ENCODE peak calls at places on chromosomes 4 and X, in ten cellular contexts. A, F, Y, K, S, U, M, R, X and Z are unnamed samples.

GRCh38 chr4:10096976-10097330 is 19.6 kb downstream of the WDR1 start:
- DNase-seq in A (no peak), F (no peak), Y (no peak), K (no peak), S (no peak), U (no peak), M (no peak), R (no peak), X (no peak), Z (no peak)

GRCh38 chr4:159884989-159885388 is 782.1 kb downstream of the RAPGEF2 start:
- DNase-seq in A (no peak), F (no peak), Y (no peak), K (no peak), S (no peak), U (no peak), M (no peak), R (no peak), X (no peak), Z (no peak)

GRCh38 chr4:159937595-159937994 is 834.7 kb downstream of the RAPGEF2 start:
- DNase-seq in A (no peak), F (no peak), Y (peak; percentile 22), K (no peak), S (no peak), U (no peak), M (no peak), R (no peak), X (no peak), Z (no peak)

GRCh38 chr4:171857302-171858005 is 44.2 kb downstream of the GALNTL6 start:
- DNase-seq in A (no peak), F (no peak), Y (no peak), K (no peak), S (no peak), U (no peak), M (no peak), R (no peak), X (no peak), Z (no peak)

GRCh38 chr4:174037049-174037448 is 246.4 kb downstream of the FBXO8 start:
- DNase-seq in A (no peak), F (no peak), Y (no peak), K (no peak), S (no peak), U (peak; percentile 32), M (no peak), R (no peak), X (no peak), Z (no peak)

GRCh38 chr4:167238226-167238625 is 3.9 kb upstream of the SPOCK3 start:
- DNase-seq in A (no peak), F (no peak), Y (no peak), K (no peak), S (no peak), U (no peak), M (no peak), R (no peak), X (no peak), Z (no peak)

GRCh38 chr4:189341881-189342280 is 598.8 kb upstream of the FRG1 start:
- DNase-seq in A (no peak), F (no peak), Y (no peak), K (no peak), S (no peak), U (no peak), M (no peak), R (no peak), X (no peak), Z (no peak)

GRCh38 chr4:184453402-184454160 is 20.8 kb downstream of the IRF2 start:
- DNase-seq in A (no peak), F (peak; percentile 88), Y (peak; percentile 88), K (no peak), S (no peak), U (no peak), M (peak; percentile 11), R (no peak), X (peak; percentile 86), Z (peak; percentile 69)

GRCh38 chrX:41600266-41600665 is 88.5 kb upstream of the GPR34 start:
- DNase-seq in A (no peak), F (peak; percentile 88), Y (peak; percentile 24), K (no peak), S (no peak), U (no peak), M (no peak), R (no peak), X (peak; percentile 60), Z (peak; percentile 3)

GRCh38 chr4:6362896-6363295 is 93.2 kb downstream of the WFS1 start:
- DNase-seq in A (no peak), F (peak; percentile 48), Y (peak; percentile 42), K (no peak), S (no peak), U (no peak), M (no peak), R (no peak), X (no peak), Z (no peak)

GRCh38 chrX:3518870-3519269 is 172.4 kb upstream of the MXRA5 start:
- DNase-seq in A (no peak), F (peak; percentile 95), Y (peak; percentile 89), K (peak; percentile 66), S (no peak), U (no peak), M (no peak), R (no peak), X (peak; percentile 86), Z (peak; percentile 78)

GRCh38 chr4:185112104-185112503 is 31.0 kb upstream of the SLC25A4 start:
- DNase-seq in A (no peak), F (peak; percentile 93), Y (peak; percentile 94), K (no peak), S (no peak), U (no peak), M (no peak), R (no peak), X (peak; percentile 93), Z (peak; percentile 75)

GRCh38 chrX:41906515-41907165 is 16.7 kb downstream of the CASK start:
- DNase-seq in A (no peak), F (peak; percentile 1), Y (peak; percentile 8), K (no peak), S (no peak), U (no peak), M (no peak), R (no peak), X (no peak), Z (no peak)

GRCh38 chr4:10461091-10461849 is 4.0 kb upstream of the ZNF518B start:
- DNase-seq in A (peak; percentile 55), F (peak; percentile 69), Y (peak; percentile 49), K (no peak), S (no peak), U (no peak), M (peak; percentile 67), R (peak; percentile 82), X (no peak), Z (no peak)

GRCh38 chrX:39874202-39874816 is 223.4 kb downstream of the BCOR start:
- DNase-seq in A (no peak), F (peak; percentile 48), Y (peak; percentile 75), K (no peak), S (no peak), U (no peak), M (no peak), R (no peak), X (no peak), Z (no peak)

GRCh38 chrX:118974088-118974907 is at the start of gene LONRF3:
- DNase-seq in A (peak; percentile 25), F (peak; percentile 49), Y (peak; percentile 19), K (peak; percentile 94), S (peak; percentile 7), U (peak; percentile 15), M (peak; percentile 45), R (peak; percentile 88), X (no peak), Z (no peak)

GRCh38 chrX:123835661-123836371 is 24.0 kb upstream of the XIAP start:
- DNase-seq in A (no peak), F (peak; percentile 74), Y (peak; percentile 82), K (no peak), S (no peak), U (no peak), M (no peak), R (no peak), X (no peak), Z (no peak)

GRCh38 chrX:39705299-39705698 is 392.5 kb downstream of the BCOR start:
- DNase-seq in A (no peak), F (peak; percentile 84), Y (peak; percentile 69), K (peak; percentile 89), S (peak; percentile 35), U (peak; percentile 17), M (no peak), R (peak; percentile 72), X (peak; percentile 46), Z (peak; percentile 67)

GRCh38 chrX:118655561-118656246 is 71.7 kb upstream of the IL13RA1 start:
- DNase-seq in A (no peak), F (peak; percentile 71), Y (peak; percentile 51), K (no peak), S (no peak), U (no peak), M (no peak), R (no peak), X (no peak), Z (no peak)

GRCh38 chrX:79477691-79478090 is 110.6 kb upstream of the ITM2A start:
- DNase-seq in A (no peak), F (no peak), Y (no peak), K (no peak), S (no peak), U (no peak), M (no peak), R (no peak), X (no peak), Z (no peak)

GRCh38 chr4:88999392-88999791 is 57.6 kb downstream of the FAM13A start:
- DNase-seq in A (no peak), F (no peak), Y (no peak), K (no peak), S (no peak), U (no peak), M (no peak), R (no peak), X (no peak), Z (no peak)

GRCh38 chr4:104859601-104860000 is 287.1 kb upstream of the TET2 start:
- DNase-seq in A (no peak), F (no peak), Y (no peak), K (no peak), S (no peak), U (no peak), M (no peak), R (no peak), X (no peak), Z (no peak)

GRCh38 chrX:119075271-119075670 is 2.5 kb downstream of the CT47C1 start:
- DNase-seq in A (no peak), F (no peak), Y (no peak), K (no peak), S (no peak), U (no peak), M (no peak), R (no peak), X (no peak), Z (no peak)

GRCh38 chrX:40698851-40699250 is 36.5 kb downstream of the MED14 start:
- DNase-seq in A (no peak), F (no peak), Y (no peak), K (no peak), S (no peak), U (no peak), M (no peak), R (no peak), X (no peak), Z (no peak)

GRCh38 chr4:123166023-123166422 is 230.6 kb upstream of the SPRY1 start:
- DNase-seq in A (no peak), F (no peak), Y (no peak), K (no peak), S (peak; percentile 74), U (no peak), M (no peak), R (no peak), X (no peak), Z (no peak)

GRCh38 chrX:20267924-20268701 is 1.4 kb upstream of the RPS6KA3 start:
- DNase-seq in A (no peak), F (peak; percentile 15), Y (peak; percentile 12), K (peak; percentile 86), S (peak; percentile 33), U (no peak), M (no peak), R (peak; percentile 68), X (no peak), Z (no peak)

GRCh38 chrX:83469551-83469950 is 38.5 kb upstream of the POU3F4 start:
- DNase-seq in A (no peak), F (no peak), Y (peak; percentile 1), K (no peak), S (peak; percentile 15), U (no peak), M (no peak), R (no peak), X (no peak), Z (no peak)

GRCh38 chrX:56764153-56764974 is 35.3 kb downstream of the NBDY start:
- DNase-seq in A (no peak), F (peak; percentile 74), Y (peak; percentile 57), K (peak; percentile 91), S (peak; percentile 72), U (no peak), M (peak; percentile 66), R (no peak), X (no peak), Z (peak; percentile 47)